ENCODE peak calls at places on chromosome 9, in ten cellular contexts. U is body of pancreas, O is A549, I is IMR-90, M is PC-3, G is AG04450, K is GM23338, W is left lung, X is cardiac fibroblast, Y is stomach. A is an unnamed sample.

GRCh38 chr9:87874320-87874655 is 8.4 kb upstream of the SPATA31E1 start:
- DNase-seq in U (no peak), Y (no peak), W (no peak), G (no peak), I (no peak), O (no peak), K (no peak), M (no peak), X (no peak), A (no peak)

GRCh38 chr9:74783408-74783807 is 104.3 kb downstream of the TRPM6 start:
- DNase-seq in M (peak; percentile 62), G (no peak), K (no peak), Y (no peak), O (peak; percentile 53), U (no peak), I (peak; percentile 69), X (peak; percentile 71), W (no peak), A (peak; percentile 91)

GRCh38 chr9:37801287-37801850 is 772 bp downstream of the DCAF10 start:
- DNase-seq in O (peak; percentile 12), K (peak; percentile 57), I (peak; percentile 9), G (no peak), M (peak; percentile 7), U (peak; percentile 51), W (peak; percentile 52), Y (peak; percentile 37), X (peak; percentile 29), A (peak; percentile 61)

GRCh38 chr9:86181379-86182315 is 77.8 kb downstream of the C9orf153 start:
- DNase-seq in X (no peak), M (peak; percentile 30), G (no peak), O (no peak), U (no peak), K (peak; percentile 55), I (no peak), Y (no peak), W (no peak), A (no peak)

GRCh38 chr9:112751059-112751795 is 667 bp downstream of the SNX30 start:
- DNase-seq in Y (peak; percentile 46), W (peak; percentile 62), O (peak; percentile 46), X (peak; percentile 65), U (peak; percentile 55), K (peak; percentile 82), I (peak; percentile 87), M (peak; percentile 68), G (peak; percentile 56), A (peak; percentile 76)

GRCh38 chr9:113911850-113912249 is 35.7 kb downstream of the ZNF618 start:
- DNase-seq in W (no peak), G (no peak), O (no peak), I (no peak), M (no peak), X (no peak), Y (peak; percentile 46), U (no peak), K (no peak), A (no peak)

GRCh38 chr9:128162215-128163026 is 2.4 kb downstream of the BBLN start:
- DNase-seq in U (peak; percentile 85), W (no peak), X (peak; percentile 44), K (no peak), I (no peak), M (peak; percentile 66), G (no peak), Y (no peak), O (no peak), A (peak; percentile 59)

GRCh38 chr9:4985376-4986266 is 549 bp downstream of the JAK2 start:
- DNase-seq in U (peak; percentile 31), K (peak; percentile 67), Y (peak; percentile 43), O (peak; percentile 48), W (peak; percentile 60), G (no peak), X (peak; percentile 49), I (peak; percentile 45), M (peak; percentile 49), A (no peak)

GRCh38 chr9:71814226-71814625 is 45.9 kb upstream of the CEMIP2 start:
- DNase-seq in O (no peak), W (no peak), M (no peak), K (no peak), G (no peak), Y (no peak), U (peak; percentile 16), X (peak; percentile 81), I (no peak), A (no peak)

GRCh38 chr9:6415266-6415665 is 2.3 kb downstream of the UHRF2 start:
- DNase-seq in G (no peak), X (no peak), K (no peak), U (no peak), O (no peak), M (no peak), Y (no peak), I (no peak), W (no peak), A (no peak)

GRCh38 chr9:3775968-3776367 is 250.2 kb upstream of the RFX3 start:
- DNase-seq in I (no peak), G (no peak), X (no peak), O (no peak), U (no peak), K (no peak), M (no peak), W (no peak), Y (no peak), A (no peak)

GRCh38 chr9:69131682-69132081 is 42.4 kb upstream of the TJP2 start:
- DNase-seq in G (peak; percentile 81), U (peak; percentile 55), Y (no peak), K (no peak), I (peak; percentile 96), X (peak; percentile 91), O (peak; percentile 26), M (peak; percentile 33), W (no peak), A (peak; percentile 91)

GRCh38 chr9:79477955-79478751 is 93.6 kb upstream of the TLE4 start:
- DNase-seq in W (no peak), I (peak; percentile 29), U (peak; percentile 33), M (peak; percentile 24), K (peak; percentile 82), X (peak; percentile 32), O (peak; percentile 19), Y (no peak), G (no peak), A (peak; percentile 49)
- TF ChIP-seq CTCF in W (no peak), I (peak; percentile 35), U (peak; percentile 32), M (peak; percentile 52), K (peak; percentile 74), X (peak; percentile 39), O (peak; percentile 8), Y (no peak), G (peak; percentile 62), A (peak; percentile 44)

GRCh38 chr9:72995131-72996024 is 42.5 kb upstream of the ALDH1A1 start:
- DNase-seq in O (no peak), K (no peak), X (no peak), G (no peak), M (no peak), W (no peak), Y (peak; percentile 43), I (no peak), U (no peak), A (no peak)

GRCh38 chr9:72986522-72987116 is 33.8 kb upstream of the ALDH1A1 start:
- DNase-seq in X (no peak), K (no peak), W (no peak), Y (no peak), I (no peak), M (no peak), U (no peak), O (peak; percentile 69), G (no peak), A (peak; percentile 78)

GRCh38 chr9:72985746-72986145 is 32.9 kb upstream of the ALDH1A1 start:
- DNase-seq in O (no peak), K (no peak), U (no peak), Y (no peak), W (no peak), G (no peak), X (no peak), M (no peak), I (no peak), A (no peak)

GRCh38 chr9:72991772-72992171 is 38.9 kb upstream of the ALDH1A1 start:
- DNase-seq in G (no peak), U (no peak), I (no peak), M (no peak), Y (no peak), X (no peak), O (no peak), W (no peak), K (no peak), A (no peak)

GRCh38 chr9:72990397-72991182 is 37.7 kb upstream of the ALDH1A1 start:
- DNase-seq in U (no peak), G (no peak), I (no peak), K (no peak), O (peak; percentile 75), M (no peak), Y (no peak), X (no peak), W (no peak), A (no peak)
- H3K4me3 ChIP-seq in U (no peak overlapping the region), G (no peak overlapping the region), I (no peak overlapping the region), K (no peak overlapping the region), O (no peak overlapping the region), M (no peak overlapping the region), Y (no peak overlapping the region), X (no peak overlapping the region), W (no peak overlapping the region), A (no peak overlapping the region)

GRCh38 chr9:92236465-92236864 is 57.0 kb downstream of the IARS1 start:
- DNase-seq in O (no peak), X (no peak), Y (no peak), G (no peak), M (no peak), U (no peak), K (no peak), W (no peak), I (no peak), A (no peak)
- TF ChIP-seq CTCF in O (no peak), X (no peak), Y (no peak), G (no peak), M (no peak), U (no peak), K (no peak), W (no peak), I (no peak), A (no peak)

DNA sequence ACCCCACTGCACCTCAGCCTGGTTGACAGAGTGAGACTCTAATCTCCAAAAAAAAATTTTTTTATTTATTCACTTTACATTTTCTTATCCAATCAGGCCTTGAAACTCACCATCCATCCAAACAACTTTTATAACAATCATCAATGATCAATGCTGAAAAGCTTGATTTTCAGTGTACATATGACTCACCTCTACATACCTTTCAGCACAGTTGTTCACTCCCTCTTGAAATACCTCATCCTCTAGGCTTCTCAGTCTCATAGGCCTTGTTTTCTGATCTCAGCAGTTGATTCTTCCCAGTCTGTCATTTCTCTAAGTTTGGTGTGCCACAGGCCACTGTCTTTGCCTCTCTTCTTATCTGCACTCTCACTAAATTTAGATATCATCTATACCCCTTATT is 36.2 kb downstream of the GRIN3A start:
- DNase-seq in U (no peak), I (no peak), G (no peak), O (no peak), M (peak; percentile 16), W (no peak), Y (no peak), X (no peak), K (no peak), A (no peak)
- H3K4me3 ChIP-seq in U (no peak overlapping the region), I (no peak overlapping the region), G (no peak overlapping the region), O (no peak overlapping the region), M (no peak overlapping the region), W (no peak overlapping the region), Y (no peak overlapping the region), X (no peak overlapping the region), K (no peak overlapping the region), A (no peak overlapping the region)

A was measured in foreskin fibroblast.